ENCODE peak calls at places on chromosomes 7 and 10, in six cellular contexts. R is HFF-Myc, B is endothelial cell, T is AG04450, K is HFFc6, Z is foreskin keratinocyte. L is an unnamed sample.

GRCh38 chr10:34102917-34103506 is 712.1 kb downstream of the PARD3 start:
- DNase-seq in R (no peak), B (no peak), T (peak), K (peak), Z (no peak), L (peak)

GRCh38 chr7:138980575-138981285 is 459 bp downstream of the KIAA1549 start:
- DNase-seq in R (no peak), B (peak), T (no peak), K (no peak), Z (no peak), L (no peak)

GRCh38 chr10:48496831-48497792 is 107.8 kb downstream of the ARHGAP22 start:
- DNase-seq in R (peak), B (no peak), T (peak), K (peak), Z (no peak), L (peak)

GRCh38 chr7:150411606-150412005 is 32.5 kb downstream of the ZNF775 start:
- DNase-seq in R (no peak), B (no peak), T (no peak), K (no peak), Z (no peak), L (no peak)

GRCh38 chr10:32190890-32191491 is 134.8 kb upstream of the KIF5B start:
- DNase-seq in R (no peak), B (no peak), T (no peak), K (peak), Z (peak), L (no peak)

GRCh38 chr10:45224219-45224841 is 91.1 kb downstream of the OR13A1 start:
- DNase-seq in R (no peak), B (no peak), T (no peak), K (no peak), Z (no peak), L (no peak)

GRCh38 chr7:34133356-34133982 is 228.1 kb downstream of the BMPER start:
- DNase-seq in R (peak), B (no peak), T (peak), K (peak), Z (peak), L (peak)

GRCh38 chr10:82564353-82565218 is 689.6 kb downstream of the NRG3 start:
- DNase-seq in R (no peak), B (no peak), T (no peak), K (no peak), Z (no peak), L (no peak)

GRCh38 chr7:14293434-14293833 is 304.0 kb upstream of the ETV1 start:
- DNase-seq in R (no peak), B (no peak), T (no peak), K (no peak), Z (no peak), L (no peak)

GRCh38 chr10:60169111-60169510 is 220.6 kb downstream of the ANK3 start:
- DNase-seq in R (no peak), B (no peak), T (no peak), K (no peak), Z (no peak), L (no peak)

GRCh38 chr10:97067716-97068391 is 117.9 kb downstream of the SLIT1 start:
- DNase-seq in R (no peak), B (no peak), T (no peak), K (no peak), Z (no peak), L (no peak)

GRCh38 chr10:73965890-73966768 is 31.8 kb upstream of the VCL start:
- DNase-seq in R (peak), B (peak), T (peak), K (peak), Z (peak), L (peak)

GRCh38 chr7:158280467-158281154 is 307.0 kb downstream of the PTPRN2 start:
- DNase-seq in R (no peak), B (no peak), T (no peak), K (no peak), Z (no peak), L (no peak)

GRCh38 chr7:99525713-99526440 is 21.4 kb downstream of the ZKSCAN5 start:
- DNase-seq in R (no peak), B (peak), T (no peak), K (no peak), Z (no peak), L (no peak)
- TF ChIP-seq CTCF in R (peak), B (no peak), T (peak), K (peak), Z (peak), L (peak)

DNA sequence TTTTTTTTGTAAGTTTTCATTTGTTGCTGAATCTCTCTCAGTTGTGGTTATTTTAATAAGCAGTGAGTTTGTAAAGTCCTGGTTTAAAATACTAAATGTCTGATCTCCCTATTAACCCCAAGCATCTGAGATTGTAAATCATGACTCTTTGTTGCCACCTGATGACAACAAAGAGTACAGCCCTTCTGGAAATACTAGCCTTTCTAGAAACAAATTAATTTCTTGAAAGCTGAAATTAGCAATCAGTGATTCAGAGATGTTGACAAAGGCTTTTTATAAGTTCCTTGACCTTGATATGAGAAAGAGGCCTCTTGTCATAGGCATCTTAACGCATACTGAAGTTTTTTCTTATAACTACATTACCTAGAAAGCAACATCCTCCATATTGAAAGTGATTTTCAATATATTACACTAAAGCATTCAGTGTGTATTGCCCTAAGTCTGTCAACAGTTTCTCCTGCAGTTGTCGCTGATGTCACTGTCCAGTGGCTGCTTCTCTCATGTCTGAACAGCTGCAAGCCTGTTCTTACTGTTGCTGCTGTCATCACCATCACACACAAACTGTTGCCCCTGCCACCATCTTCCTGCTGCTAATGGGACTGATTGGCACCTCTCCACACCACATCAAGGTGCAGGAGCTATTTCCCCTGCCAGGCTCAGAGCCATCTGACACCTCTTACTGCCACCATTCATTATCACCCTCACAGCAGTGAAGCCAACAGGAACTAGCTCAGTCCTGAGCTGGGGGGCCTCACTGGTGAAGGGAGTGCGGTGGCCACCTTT is 95.1 kb upstream of the LRGUK start:
- DNase-seq in R (no peak), B (no peak), T (no peak), K (no peak), Z (no peak), L (no peak)
- TF ChIP-seq CTCF in R (no peak), B (peak), T (no peak), K (peak), Z (peak), L (no peak)

DNA sequence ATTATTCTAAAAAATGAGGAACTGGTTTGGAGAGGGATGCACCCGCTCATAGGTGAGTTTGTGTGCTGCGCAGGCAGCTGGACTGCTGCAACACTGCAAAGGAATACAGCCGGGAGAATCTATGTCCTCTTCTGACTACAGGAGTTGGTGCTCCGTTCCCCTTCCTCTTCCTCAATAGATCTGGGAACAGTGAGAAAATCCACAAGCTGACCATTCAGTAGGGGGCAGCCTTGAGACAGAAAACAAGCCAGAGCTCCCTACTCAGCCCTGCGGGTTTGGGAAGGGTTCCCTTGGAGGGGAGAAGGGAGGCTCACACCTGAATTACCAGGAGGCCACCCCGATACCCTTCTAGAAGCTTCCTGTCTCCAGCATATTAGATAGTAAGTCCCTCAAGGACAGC is 87.3 kb upstream of the FOXI2 start:
- DNase-seq in R (no peak), B (peak), T (no peak), K (no peak), Z (no peak), L (no peak)
- TF ChIP-seq CTCF in R (peak), B (no peak), T (no peak), K (no peak), Z (peak), L (no peak)

GRCh38 chr10:104121485-104122272 is at the start of gene SFR1:
- DNase-seq in R (peak), B (peak), T (peak), K (peak), Z (peak), L (peak)

GRCh38 chr10:104122273-104123107 is 519 bp downstream of the SFR1 start:
- DNase-seq in R (no peak), B (no peak), T (no peak), K (no peak), Z (no peak), L (no peak)

GRCh38 chr10:104120512-104120902 is 1.5 kb upstream of the SFR1 start:
- DNase-seq in R (no peak), B (no peak), T (no peak), K (no peak), Z (no peak), L (no peak)

GRCh38 chr10:104120903-104121484 is 977 bp upstream of the SFR1 start:
- DNase-seq in R (peak), B (peak), T (peak), K (peak), Z (peak), L (peak)

DNA sequence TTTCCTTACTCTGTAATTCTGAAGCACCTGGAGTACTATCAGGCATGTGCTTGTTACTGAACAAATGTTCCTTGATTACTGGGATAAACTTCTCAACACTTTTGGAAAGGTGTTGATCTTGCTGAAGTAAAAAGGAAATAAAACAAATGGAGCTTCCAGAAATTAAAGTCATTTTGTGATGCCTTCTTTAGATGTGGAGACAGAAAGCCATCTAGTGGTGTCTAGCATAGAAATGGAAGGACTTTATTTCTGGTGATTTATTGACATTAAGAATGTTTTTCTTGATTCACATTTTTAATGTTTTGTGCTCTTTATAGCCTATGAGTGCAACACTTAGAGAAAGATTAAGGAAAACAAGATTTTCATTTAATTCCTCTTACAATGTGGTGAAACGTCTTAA is 1.4 kb downstream of the SFR1 start:
- DNase-seq in R (no peak), B (no peak), T (no peak), K (peak), Z (peak), L (no peak)
- TF ChIP-seq CTCF in R (peak), B (no peak), T (peak), K (peak), Z (peak), L (peak)

GRCh38 chr7:2269468-2270460 is 27.7 kb downstream of the NUDT1 start:
- DNase-seq in R (no peak), B (no peak), T (no peak), K (peak), Z (no peak), L (no peak)

GRCh38 chr7:2273866-2274265 is 31.8 kb downstream of the NUDT1 start:
- DNase-seq in R (no peak), B (no peak), T (no peak), K (no peak), Z (no peak), L (no peak)

GRCh38 chr7:2271273-2272026 is 29.4 kb downstream of the NUDT1 start:
- DNase-seq in R (no peak), B (no peak), T (no peak), K (no peak), Z (no peak), L (no peak)

GRCh38 chr7:2272031-2272430 is 30.0 kb downstream of the NUDT1 start:
- DNase-seq in R (no peak), B (no peak), T (no peak), K (no peak), Z (no peak), L (no peak)

GRCh38 chr7:2270495-2270894 is 28.5 kb downstream of the NUDT1 start:
- DNase-seq in R (no peak), B (no peak), T (no peak), K (no peak), Z (no peak), L (no peak)
- TF ChIP-seq CTCF in R (no peak), B (no peak), T (no peak), K (no peak), Z (no peak), L (no peak)

GRCh38 chr10:88582411-88582805 is 710 bp downstream of the RNLS start:
- DNase-seq in R (no peak), B (no peak), T (no peak), K (no peak), Z (no peak), L (no peak)

GRCh38 chr10:88583584-88583957 is 453 bp upstream of the RNLS start:
- DNase-seq in R (no peak), B (no peak), T (no peak), K (no peak), Z (no peak), L (no peak)

GRCh38 chr10:88586462-88586861 is at the start of gene LIPJ:
- DNase-seq in R (no peak), B (no peak), T (no peak), K (no peak), Z (no peak), L (no peak)

GRCh38 chr10:88582806-88583583 is at the start of gene RNLS:
- DNase-seq in R (peak), B (peak), T (no peak), K (no peak), Z (peak), L (no peak)
- TF ChIP-seq CTCF in R (peak), B (peak), T (peak), K (peak), Z (peak), L (peak)

DNA sequence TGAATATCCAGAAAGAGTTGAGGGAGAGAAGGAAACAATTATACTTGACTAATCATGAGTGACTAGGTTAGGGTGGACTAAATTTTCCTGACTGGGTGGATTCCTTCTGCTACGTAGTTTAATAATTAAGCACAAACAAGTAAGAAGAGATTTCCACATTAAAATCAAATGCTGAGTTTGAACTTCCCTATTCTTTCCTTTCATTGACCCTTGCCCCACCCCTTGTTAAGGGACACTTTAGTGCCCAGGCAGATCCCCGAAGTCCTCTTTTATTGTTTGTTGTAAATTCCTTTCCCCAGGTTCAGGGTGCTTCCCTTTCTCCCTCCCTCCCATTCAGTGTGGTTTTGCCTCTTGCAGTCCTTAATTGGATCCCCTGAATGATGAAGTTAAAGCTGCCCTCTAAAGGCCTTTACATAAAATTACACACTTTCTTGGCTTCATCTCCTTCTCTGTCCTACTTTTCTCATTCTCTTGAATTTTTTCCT is 8.8 kb upstream of the SPAM1 start:
- DNase-seq in R (no peak), B (no peak), T (no peak), K (no peak), Z (peak), L (no peak)
- TF ChIP-seq CTCF in R (no peak), B (no peak), T (peak), K (no peak), Z (peak), L (no peak)

DNA sequence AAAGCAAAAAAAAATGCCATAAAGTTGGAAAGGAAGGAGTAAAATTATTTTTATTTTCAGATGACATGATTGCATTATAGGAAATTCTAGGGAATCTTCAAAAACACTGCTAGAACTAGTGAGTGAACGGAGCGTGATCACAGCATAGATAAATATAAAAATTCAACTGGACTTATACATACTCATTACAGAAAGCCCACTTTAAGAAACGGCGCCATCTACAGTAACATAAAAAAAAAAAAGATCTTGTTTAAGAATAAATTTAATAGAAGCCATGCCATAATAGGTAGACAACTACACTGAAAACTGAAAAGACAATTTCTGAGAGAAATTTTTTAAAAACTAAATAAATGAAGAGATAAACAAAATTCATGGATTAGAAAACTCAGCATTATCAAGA is 623.1 kb upstream of the MGMT start:
- DNase-seq in R (no peak), B (no peak), T (no peak), K (no peak), Z (no peak), L (no peak)
- TF ChIP-seq CTCF in R (no peak), B (peak), T (no peak), K (no peak), Z (peak), L (no peak)